ENCODE peak calls at places on chromosomes 6 and 20, in four cellular contexts. J is AG09319, Y is HFFc6, P is adrenal gland. E is an unnamed sample.

GRCh38 chr6:118581489-118581959 is 33.4 kb downstream of the PLN start:
- DNase-seq in Y (peak), J (no peak), P (peak), E (no peak)

GRCh38 chr20:50354690-50355592 is 155.2 kb upstream of the PTPN1 start:
- DNase-seq in Y (no peak), P (peak), J (no peak), E (no peak)

GRCh38 chr20:47303736-47304135 is 52.8 kb downstream of the ZMYND8 start:
- DNase-seq in J (no peak), Y (no peak), P (no peak), E (no peak)

GRCh38 chr6:108805611-108806181 is 42.5 kb upstream of the ARMC2 start:
- DNase-seq in J (no peak), P (no peak), Y (no peak), E (no peak)

GRCh38 chr20:38156888-38157634 is 8.0 kb downstream of the TGM2 start:
- DNase-seq in J (no peak), P (peak), Y (no peak), E (no peak)

GRCh38 chr20:4465855-4466545 is 255.7 kb upstream of the PRND start:
- DNase-seq in P (no peak), Y (no peak), J (no peak), E (no peak)

GRCh38 chr20:24395151-24395550 is 74.3 kb upstream of the SYNDIG1 start:
- DNase-seq in P (no peak), Y (no peak), J (no peak), E (no peak)

GRCh38 chr6:16730720-16731502 is 30.3 kb downstream of the ATXN1 start:
- DNase-seq in J (no peak), Y (no peak), P (no peak), E (no peak)

GRCh38 chr6:109315331-109316129 is 66.7 kb downstream of the CD164 start:
- DNase-seq in P (no peak), Y (no peak), J (no peak), E (peak)

GRCh38 chr6:145034664-145035063 is 700.7 kb downstream of the EPM2A start:
- DNase-seq in Y (no peak), P (no peak), J (no peak), E (no peak)

GRCh38 chr6:26197736-26198625 is 110.8 kb downstream of the HFE start:
- DNase-seq in P (no peak), Y (peak), J (no peak), E (peak)

GRCh38 chr6:136338486-136338885 is 48.8 kb upstream of the BCLAF1 start:
- DNase-seq in Y (no peak), P (no peak), J (no peak), E (no peak)

GRCh38 chr6:137165375-137166246 is 7.8 kb downstream of the IL22RA2 start:
- DNase-seq in Y (peak), J (no peak), P (no peak), E (no peak)

GRCh38 chr20:36854343-36855240 is 21.3 kb upstream of the TLDC2 start:
- DNase-seq in J (no peak), P (no peak), Y (peak), E (no peak)

GRCh38 chr6:11744753-11745152 is 33.9 kb downstream of the ADTRP start:
- DNase-seq in P (peak), Y (no peak), J (peak), E (no peak)

GRCh38 chr20:50744143-50744792 is 12.9 kb downstream of the PARD6B start:
- DNase-seq in P (peak), Y (peak), J (peak), E (peak)

GRCh38 chr20:60074276-60074675 is 116.1 kb downstream of the CDH26 start:
- DNase-seq in J (no peak), P (no peak), Y (no peak), E (no peak)

GRCh38 chr20:2771631-2772080 is 28.8 kb downstream of the CPXM1 start:
- DNase-seq in J (no peak), Y (no peak), P (no peak), E (no peak)
- TF ChIP-seq CTCF in J (no peak), Y (no peak), P (no peak), E (no peak)

GRCh38 chr6:89371849-89372505 is 19.5 kb upstream of the UBE2J1 start:
- DNase-seq in J (no peak), Y (peak), P (peak), E (peak)

GRCh38 chr6:89368107-89368506 is 15.6 kb upstream of the UBE2J1 start:
- DNase-seq in P (peak), J (no peak), Y (peak), E (peak)

GRCh38 chr6:89364586-89364985 is 12.1 kb upstream of the UBE2J1 start:
- DNase-seq in J (no peak), Y (no peak), P (no peak), E (no peak)

GRCh38 chr6:89372506-89372901 is 20.0 kb upstream of the UBE2J1 start:
- DNase-seq in Y (no peak), P (no peak), J (no peak), E (no peak)

GRCh38 chr6:89369009-89369408 is 16.5 kb upstream of the UBE2J1 start:
- DNase-seq in P (peak), Y (peak), J (peak), E (peak)
- TF ChIP-seq CTCF in P (peak), Y (peak), J (peak), E (peak)

GRCh38 chr6:131949909-131950766 is 1.0 kb downstream of the CCN2 start:
- DNase-seq in Y (peak), J (peak), P (peak), E (peak)
- TF ChIP-seq CTCF in Y (peak), J (peak), P (peak), E (peak)

DNA sequence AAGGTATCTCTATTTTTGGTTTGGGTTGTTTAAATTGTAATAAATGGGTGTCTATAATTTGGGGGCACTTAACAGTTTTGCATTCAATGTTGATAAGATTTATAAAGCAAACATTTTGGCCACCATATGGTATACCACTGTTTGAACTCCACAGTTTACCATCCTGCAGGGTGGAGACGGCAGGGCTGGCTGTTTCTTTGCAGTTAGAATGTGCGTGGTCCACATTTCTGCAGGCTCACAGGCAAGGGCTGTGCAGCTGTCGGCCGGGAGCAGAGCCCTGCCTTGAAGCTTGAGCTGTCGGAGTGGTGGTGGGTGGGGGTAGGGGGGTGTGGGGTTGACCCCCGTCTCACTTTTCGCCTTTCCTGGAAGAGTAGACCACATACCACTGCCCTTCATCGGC is 135.9 kb downstream of the CDH4 start:
- DNase-seq in P (no peak), J (no peak), Y (no peak), E (no peak)
- TF ChIP-seq CTCF in P (no peak), J (no peak), Y (no peak), E (no peak)